ENCODE peak calls at places on chromosomes 12 and 14, in six cellular contexts. One of them, this sample, is unnamed. For H3K27me3, the result is how much of the 10 kb centered on the place peaks cover.

GRCh38 chr14:101475468-101476257 is 85.6 kb upstream of the DIO3 start:
- DNase-seq in body of pancreas: peak
- DNase-seq in WERI-Rb-1: no peak
- DNase-seq in tibial nerve: peak
- DNase-seq in left lung: peak
- DNase-seq in adrenal gland: peak
- DNase-seq in this sample: no peak

GRCh38 chr14:21406213-21406612 is 22.4 kb upstream of the SUPT16H start:
- DNase-seq in body of pancreas: no peak
- DNase-seq in WERI-Rb-1: no peak
- DNase-seq in tibial nerve: no peak
- DNase-seq in left lung: no peak
- DNase-seq in adrenal gland: no peak
- DNase-seq in this sample: no peak

GRCh38 chr14:100303925-100304324 is 2.3 kb downstream of the SLC25A29 start:
- DNase-seq in body of pancreas: no peak
- DNase-seq in WERI-Rb-1: no peak
- DNase-seq in tibial nerve: no peak
- DNase-seq in left lung: no peak
- DNase-seq in adrenal gland: no peak
- DNase-seq in this sample: no peak

GRCh38 chr12:49019435-49020317 is 1.1 kb upstream of the PRKAG1 start:
- DNase-seq in body of pancreas: peak
- DNase-seq in WERI-Rb-1: peak
- DNase-seq in tibial nerve: peak
- DNase-seq in left lung: no peak
- DNase-seq in adrenal gland: peak
- DNase-seq in this sample: peak

GRCh38 chr12:5516781-5517180 is 84.9 kb downstream of the NTF3 start:
- DNase-seq in body of pancreas: no peak
- DNase-seq in WERI-Rb-1: peak
- DNase-seq in tibial nerve: no peak
- DNase-seq in left lung: no peak
- DNase-seq in adrenal gland: no peak
- DNase-seq in this sample: no peak

GRCh38 chr12:111412007-111412829 is 6.5 kb downstream of the SH2B3 start:
- DNase-seq in body of pancreas: no peak
- DNase-seq in WERI-Rb-1: no peak
- DNase-seq in tibial nerve: no peak
- DNase-seq in left lung: no peak
- DNase-seq in adrenal gland: no peak
- DNase-seq in this sample: no peak

GRCh38 chr12:119020377-119021360 is 39.3 kb downstream of the SRRM4 start:
- DNase-seq in body of pancreas: peak
- DNase-seq in WERI-Rb-1: peak
- DNase-seq in tibial nerve: no peak
- DNase-seq in left lung: peak
- DNase-seq in adrenal gland: no peak
- DNase-seq in this sample: no peak

GRCh38 chr14:88825503-88825902 is 1.1 kb downstream of the TTC8 start:
- DNase-seq in body of pancreas: no peak
- DNase-seq in WERI-Rb-1: no peak
- DNase-seq in tibial nerve: no peak
- DNase-seq in left lung: no peak
- DNase-seq in adrenal gland: no peak
- DNase-seq in this sample: no peak

GRCh38 chr12:2273288-2273687 is 220.5 kb downstream of the CACNA1C start:
- DNase-seq in body of pancreas: peak
- DNase-seq in WERI-Rb-1: peak
- DNase-seq in tibial nerve: no peak
- DNase-seq in left lung: no peak
- DNase-seq in adrenal gland: peak
- DNase-seq in this sample: no peak

GRCh38 chr12:110266980-110267620 is 13.9 kb upstream of the ATP2A2 start:
- DNase-seq in body of pancreas: peak
- DNase-seq in WERI-Rb-1: peak
- DNase-seq in tibial nerve: peak
- DNase-seq in left lung: peak
- DNase-seq in adrenal gland: no peak
- DNase-seq in this sample: no peak

GRCh38 chr14:55138091-55138490 is 9.0 kb downstream of the LGALS3 start:
- DNase-seq in body of pancreas: no peak
- DNase-seq in WERI-Rb-1: no peak
- DNase-seq in tibial nerve: no peak
- DNase-seq in left lung: no peak
- DNase-seq in adrenal gland: no peak
- DNase-seq in this sample: no peak

GRCh38 chr14:89842852-89843251 is 111.7 kb downstream of the EFCAB11 start:
- DNase-seq in body of pancreas: no peak
- DNase-seq in WERI-Rb-1: no peak
- DNase-seq in tibial nerve: no peak
- DNase-seq in left lung: no peak
- DNase-seq in adrenal gland: no peak
- DNase-seq in this sample: no peak

GRCh38 chr12:10016881-10017280 is 6.5 kb downstream of the CLEC12B start:
- DNase-seq in body of pancreas: no peak
- DNase-seq in WERI-Rb-1: no peak
- DNase-seq in tibial nerve: no peak
- DNase-seq in left lung: no peak
- DNase-seq in adrenal gland: no peak
- DNase-seq in this sample: no peak

GRCh38 chr12:120167529-120168095 is 26.9 kb downstream of the GCN1 start:
- DNase-seq in body of pancreas: no peak
- DNase-seq in WERI-Rb-1: no peak
- DNase-seq in tibial nerve: no peak
- DNase-seq in left lung: no peak
- DNase-seq in adrenal gland: no peak
- DNase-seq in this sample: no peak

GRCh38 chr14:100523131-100523530 is 64.1 kb downstream of the BEGAIN start:
- DNase-seq in body of pancreas: no peak
- DNase-seq in WERI-Rb-1: no peak
- DNase-seq in tibial nerve: no peak
- DNase-seq in left lung: peak
- DNase-seq in adrenal gland: no peak
- DNase-seq in this sample: no peak

GRCh38 chr12:103728323-103728722 is 112.7 kb downstream of the NT5DC3 start:
- DNase-seq in body of pancreas: no peak
- DNase-seq in WERI-Rb-1: no peak
- DNase-seq in tibial nerve: no peak
- DNase-seq in left lung: no peak
- DNase-seq in adrenal gland: no peak
- DNase-seq in this sample: no peak

GRCh38 chr14:92591346-92591745 is 77.8 kb downstream of the RIN3 start:
- DNase-seq in body of pancreas: no peak
- DNase-seq in WERI-Rb-1: no peak
- DNase-seq in tibial nerve: no peak
- DNase-seq in left lung: no peak
- DNase-seq in adrenal gland: no peak
- DNase-seq in this sample: no peak

GRCh38 chr12:122195405-122195804 is 8.1 kb upstream of the B3GNT4 start:
- DNase-seq in body of pancreas: no peak
- DNase-seq in WERI-Rb-1: no peak
- DNase-seq in tibial nerve: no peak
- DNase-seq in left lung: no peak
- DNase-seq in adrenal gland: no peak
- DNase-seq in this sample: no peak

GRCh38 chr14:85576848-85577541 is 47.1 kb downstream of the FLRT2 start:
- DNase-seq in body of pancreas: no peak
- DNase-seq in WERI-Rb-1: no peak
- DNase-seq in tibial nerve: no peak
- DNase-seq in left lung: no peak
- DNase-seq in adrenal gland: no peak
- DNase-seq in this sample: no peak

GRCh38 chr12:132520421-132521199 is 30.7 kb downstream of the FBRSL1 start:
- DNase-seq in body of pancreas: no peak
- DNase-seq in WERI-Rb-1: no peak
- DNase-seq in tibial nerve: no peak
- DNase-seq in left lung: no peak
- DNase-seq in adrenal gland: no peak
- DNase-seq in this sample: no peak

GRCh38 chr12:6943387-6943718 is 263 bp upstream of the RNU7-1 start:
- DNase-seq in body of pancreas: peak
- DNase-seq in WERI-Rb-1: peak
- DNase-seq in tibial nerve: peak
- DNase-seq in left lung: peak
- DNase-seq in adrenal gland: peak
- DNase-seq in this sample: peak

GRCh38 chr14:94559638-94560290 is 1.5 kb upstream of the SERPINA4 start:
- DNase-seq in body of pancreas: no peak
- DNase-seq in WERI-Rb-1: no peak
- DNase-seq in tibial nerve: no peak
- DNase-seq in left lung: no peak
- DNase-seq in adrenal gland: no peak
- DNase-seq in this sample: no peak

GRCh38 chr12:50246873-50247612 is 36.3 kb downstream of the LIMA1 start:
- DNase-seq in body of pancreas: peak
- DNase-seq in WERI-Rb-1: no peak
- DNase-seq in tibial nerve: peak
- DNase-seq in left lung: peak
- DNase-seq in adrenal gland: peak
- DNase-seq in this sample: no peak

GRCh38 chr12:99111600-99111999 is 466.5 kb downstream of the APAF1 start:
- DNase-seq in body of pancreas: peak
- DNase-seq in WERI-Rb-1: no peak
- DNase-seq in tibial nerve: no peak
- DNase-seq in left lung: no peak
- DNase-seq in adrenal gland: no peak
- DNase-seq in this sample: no peak

GRCh38 chr12:107494331-107494730 is 191.3 kb upstream of the PWP1 start:
- DNase-seq in body of pancreas: no peak
- DNase-seq in WERI-Rb-1: no peak
- DNase-seq in tibial nerve: no peak
- DNase-seq in left lung: no peak
- DNase-seq in adrenal gland: peak
- DNase-seq in this sample: no peak

GRCh38 chr14:22158560-22158959 is 430.5 kb downstream of the DAD1 start:
- DNase-seq in body of pancreas: no peak
- DNase-seq in WERI-Rb-1: no peak
- DNase-seq in tibial nerve: no peak
- DNase-seq in left lung: no peak
- DNase-seq in adrenal gland: no peak
- DNase-seq in this sample: no peak

DNA sequence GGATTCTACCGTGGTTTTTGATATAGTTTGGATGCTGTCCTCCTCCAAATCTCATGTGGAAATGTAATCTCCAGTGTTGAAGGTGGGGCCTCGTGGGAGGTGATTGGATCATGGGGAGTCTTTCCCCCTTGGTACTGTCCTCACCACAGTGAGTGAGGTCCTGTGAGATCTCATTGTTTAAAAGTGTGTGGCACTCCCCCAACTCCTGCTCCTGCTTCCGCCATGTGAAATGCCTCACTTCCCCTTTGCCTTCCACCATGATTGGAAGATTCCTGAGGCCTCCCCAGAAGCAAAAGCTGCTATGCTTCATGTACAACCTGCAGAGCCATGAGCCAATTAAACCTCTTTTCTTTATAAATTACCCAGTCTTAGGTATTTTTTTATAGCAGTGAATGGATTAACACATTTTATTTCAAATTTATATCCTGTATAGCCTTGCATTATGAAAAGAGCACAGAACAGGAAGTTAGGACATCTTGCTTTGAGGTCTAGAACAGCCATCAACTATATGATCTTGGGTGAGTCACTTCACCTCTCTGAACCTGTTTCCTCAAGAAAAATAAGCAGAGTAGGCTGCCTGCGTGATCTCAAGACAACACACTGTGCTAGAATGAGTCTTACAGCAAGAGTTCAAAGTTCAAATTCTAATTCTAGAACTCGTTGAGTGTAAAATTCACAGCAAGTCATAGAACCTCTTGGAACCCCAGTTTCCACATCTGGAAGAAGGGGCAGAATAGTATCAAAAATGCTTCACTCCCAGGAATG is 160.9 kb upstream of the EEA1 start:
- DNase-seq in body of pancreas: peak
- DNase-seq in WERI-Rb-1: no peak
- DNase-seq in tibial nerve: no peak
- DNase-seq in left lung: no peak
- DNase-seq in adrenal gland: no peak
- DNase-seq in this sample: no peak
- H3K27me3 ChIP-seq in body of pancreas: under half
- H3K27me3 ChIP-seq in WERI-Rb-1: under half
- H3K27me3 ChIP-seq in tibial nerve: under half
- H3K27me3 ChIP-seq in left lung: under half
- H3K27me3 ChIP-seq in adrenal gland: under half
- H3K27me3 ChIP-seq in this sample: under half

DNA sequence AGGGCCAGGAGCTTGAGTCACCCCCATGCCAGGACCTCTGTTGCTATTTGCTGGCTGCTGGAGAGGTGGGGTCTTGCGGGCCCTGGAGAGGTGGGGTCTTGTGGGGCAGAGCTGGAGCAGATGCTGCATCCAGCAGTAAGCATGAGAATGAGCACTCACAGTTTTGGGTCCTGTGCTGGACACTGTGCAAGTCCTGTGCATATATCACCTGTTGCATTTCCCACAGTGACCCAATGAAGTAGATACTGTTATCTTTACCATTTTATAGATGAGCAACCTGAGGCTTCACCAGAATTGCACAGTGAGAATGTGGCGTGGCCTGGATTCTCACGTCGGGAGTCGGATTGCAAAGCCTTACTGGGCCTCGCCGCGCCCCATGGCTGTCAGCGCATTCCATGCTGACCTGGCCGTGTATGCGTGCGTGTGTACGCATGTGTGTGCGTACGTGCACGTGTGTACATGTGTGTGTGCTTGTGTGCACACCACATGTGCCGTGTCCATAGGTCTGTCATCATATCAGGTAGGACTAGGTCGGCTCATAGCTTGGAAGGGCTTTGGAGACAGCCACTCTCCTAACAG is 12.0 kb downstream of the COA8 start:
- DNase-seq in body of pancreas: no peak
- DNase-seq in WERI-Rb-1: no peak
- DNase-seq in tibial nerve: no peak
- DNase-seq in left lung: no peak
- DNase-seq in adrenal gland: no peak
- DNase-seq in this sample: no peak
- H3K27ac ChIP-seq in body of pancreas: no peak
- H3K27ac ChIP-seq in WERI-Rb-1: no peak
- H3K27ac ChIP-seq in tibial nerve: peak
- H3K27ac ChIP-seq in left lung: no peak
- H3K27ac ChIP-seq in adrenal gland: peak
- H3K27ac ChIP-seq in this sample: no peak

DNA sequence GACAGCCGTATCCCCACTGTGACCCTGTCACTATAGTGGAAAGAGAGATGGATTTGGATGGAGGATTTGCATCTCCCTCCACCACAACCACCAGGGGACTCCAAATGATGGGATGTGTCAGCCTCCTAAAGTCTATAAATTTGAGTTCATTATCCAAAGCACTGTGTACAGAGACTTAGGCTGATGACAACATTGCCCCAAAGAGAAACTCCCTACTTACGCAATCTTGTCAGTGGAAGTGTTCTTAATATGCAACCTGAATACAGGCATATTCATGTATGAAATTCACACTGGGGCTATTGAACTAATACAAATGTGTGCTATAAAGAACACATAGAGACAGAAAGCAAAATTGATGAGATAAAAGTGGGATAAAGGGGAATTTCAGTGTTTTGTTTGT is 368.5 kb downstream of the TMEM132D start:
- DNase-seq in body of pancreas: no peak
- DNase-seq in WERI-Rb-1: no peak
- DNase-seq in tibial nerve: no peak
- DNase-seq in left lung: no peak
- DNase-seq in adrenal gland: no peak
- DNase-seq in this sample: no peak
- TF ChIP-seq CTCF in body of pancreas: no peak
- TF ChIP-seq CTCF in WERI-Rb-1: no peak
- TF ChIP-seq CTCF in tibial nerve: no peak
- TF ChIP-seq CTCF in left lung: no peak
- TF ChIP-seq CTCF in adrenal gland: no peak
- TF ChIP-seq CTCF in this sample: no peak

GRCh38 chr14:36514278-36515104 is 5.5 kb downstream of the NKX2-1 start:
- DNase-seq in body of pancreas: no peak
- DNase-seq in WERI-Rb-1: no peak
- DNase-seq in tibial nerve: no peak
- DNase-seq in left lung: peak
- DNase-seq in adrenal gland: no peak
- DNase-seq in this sample: no peak
- H3K27me3 ChIP-seq in body of pancreas: half or more
- H3K27me3 ChIP-seq in WERI-Rb-1: half or more
- H3K27me3 ChIP-seq in tibial nerve: under half
- H3K27me3 ChIP-seq in left lung: half or more
- H3K27me3 ChIP-seq in adrenal gland: half or more
- H3K27me3 ChIP-seq in this sample: half or more